ENCODE peak calls at places on chromosomes 7 and 10, in six cellular contexts. W is pancreas, T is NCI-H446, F is endothelial cell, H is dermis microvascular lymphatic vessel endothelial cell, J is HFF-Myc. O is an unnamed sample.

GRCh38 chr10:61662794-61663259 is at the start of gene CABCOCO1:
- DNase-seq in J (no peak), H (no peak), F (peak), W (peak), T (peak), O (no peak)

GRCh38 chr10:129897851-129898463 is 66.1 kb downstream of the EBF3 start:
- DNase-seq in F (no peak), J (no peak), H (no peak), T (no peak), W (no peak), O (no peak)

GRCh38 chr7:29921404-29922010 is 68.1 kb downstream of the SCRN1 start:
- DNase-seq in J (peak), T (peak), F (peak), H (peak), W (no peak), O (no peak)

GRCh38 chr7:25314094-25314708 is 85.9 kb upstream of the NPVF start:
- DNase-seq in F (no peak), W (no peak), H (no peak), T (no peak), J (no peak), O (no peak)

GRCh38 chr7:66250711-66251110 is 45.6 kb downstream of the TPST1 start:
- DNase-seq in H (no peak), W (no peak), T (no peak), F (no peak), J (no peak), O (no peak)

GRCh38 chr10:17747883-17748550 is 4.0 kb upstream of the TMEM236 start:
- DNase-seq in F (no peak), J (no peak), W (no peak), H (no peak), T (peak), O (no peak)

GRCh38 chr10:104376784-104377300 is 23.2 kb downstream of the CFAP58 start:
- DNase-seq in J (no peak), W (no peak), F (no peak), T (no peak), H (no peak), O (no peak)

GRCh38 chr7:33326485-33326848 is 197.1 kb downstream of the BBS9 start:
- DNase-seq in H (no peak), T (no peak), F (no peak), W (no peak), J (no peak), O (no peak)

GRCh38 chr7:146656988-146657387 is 540.4 kb downstream of the CNTNAP2 start:
- DNase-seq in F (no peak), H (no peak), J (no peak), T (no peak), W (no peak), O (no peak)

GRCh38 chr7:26534649-26535482 is 243.2 kb downstream of the SNX10 start:
- DNase-seq in F (no peak), H (peak), J (no peak), W (no peak), T (no peak), O (no peak)

GRCh38 chr7:30764030-30764991 is 6.9 kb upstream of the MINDY4 start:
- DNase-seq in W (no peak), H (no peak), T (no peak), J (no peak), F (no peak), O (no peak)

O was measured in vagina.